ENCODE peak calls at places on chromosomes 7 and 10, in eight cellular contexts. K is GF-D8; R is heart left ventricle; F is T-helper 22 cell; A is activated T-helper 1 cell treated with Interleukin-2 at 50 U/mL for 16 hours; B is CD4-positive, alpha-beta T cell; X is substantia nigra; Z is fibroblast of the conjunctiva. P is an unnamed sample.

GRCh38 chr10:31596765-31597164 is 277.7 kb downstream of the ZEB1 start:
- DNase-seq in X (no peak), B (no peak), Z (no peak), R (no peak), K (no peak), A (no peak), F (no peak), P (no peak)

GRCh38 chr7:117119192-117119924 is 166.1 kb downstream of the ST7 start:
- DNase-seq in Z (peak), R (peak), X (no peak), A (peak), B (peak), K (peak), F (peak), P (peak)

GRCh38 chr7:15309891-15310290 is 251.9 kb downstream of the AGMO start:
- DNase-seq in A (no peak), B (no peak), F (no peak), Z (peak), R (no peak), X (no peak), K (no peak), P (no peak)

GRCh38 chr10:101297901-101298451 is 56.0 kb upstream of the BTRC start:
- DNase-seq in X (no peak), F (peak), Z (peak), A (peak), B (peak), K (no peak), R (peak), P (peak)

GRCh38 chr10:73368238-73368637 is 9.6 kb upstream of the CFAP70 start:
- DNase-seq in X (no peak), A (no peak), F (no peak), R (no peak), Z (no peak), K (no peak), B (no peak), P (no peak)

GRCh38 chr10:128322950-128323349 is 196.7 kb upstream of the MKI67 start:
- DNase-seq in F (no peak), R (no peak), X (no peak), B (no peak), K (no peak), A (no peak), Z (no peak), P (no peak)

GRCh38 chr10:133280391-133281059 is 3.9 kb upstream of the ADAM8 start:
- DNase-seq in A (no peak), Z (no peak), X (no peak), B (no peak), K (no peak), F (no peak), R (no peak), P (no peak)

GRCh38 chr10:68175954-68176353 is 56.0 kb downstream of the ATOH7 start:
- DNase-seq in B (no peak), R (no peak), F (no peak), Z (no peak), X (no peak), A (no peak), K (no peak), P (no peak)

GRCh38 chr10:6173203-6173602 is 29.5 kb upstream of the PFKFB3 start:
- DNase-seq in F (peak), K (no peak), A (peak), B (peak), X (no peak), Z (no peak), R (no peak), P (peak)

GRCh38 chr7:27966219-27966780 is 214.3 kb downstream of the JAZF1 start:
- DNase-seq in A (no peak), R (no peak), X (no peak), Z (no peak), K (peak), F (no peak), B (no peak), P (no peak)

GRCh38 chr10:119025336-119025735 is 4.2 kb upstream of the NANOS1 start:
- DNase-seq in R (peak), Z (peak), A (no peak), B (no peak), K (no peak), F (no peak), X (no peak), P (no peak)

GRCh38 chr10:58362026-58362799 is 23.0 kb upstream of the TFAM start:
- DNase-seq in A (no peak), X (no peak), Z (no peak), F (no peak), K (no peak), B (no peak), R (no peak), P (no peak)

GRCh38 chr10:128484041-128484440 is 357.8 kb upstream of the MKI67 start:
- DNase-seq in F (no peak), Z (no peak), X (no peak), B (no peak), R (no peak), K (no peak), A (no peak), P (no peak)

GRCh38 chr7:98816925-98817710 is 52.7 kb downstream of the TMEM130 start:
- DNase-seq in X (no peak), R (no peak), Z (no peak), F (no peak), A (no peak), B (no peak), K (no peak), P (no peak)

GRCh38 chr7:52537051-52537450 is 498.4 kb upstream of the POM121L12 start:
- DNase-seq in B (no peak), A (no peak), K (no peak), F (no peak), Z (no peak), R (no peak), X (no peak), P (no peak)

GRCh38 chr10:93415693-93416092 is 66.4 kb downstream of the MYOF start:
- DNase-seq in A (no peak), K (no peak), F (no peak), Z (no peak), X (no peak), R (no peak), B (no peak), P (no peak)

GRCh38 chr10:127736915-127737562 is at the start of gene FOXI2:
- DNase-seq in B (no peak), X (no peak), F (no peak), R (peak), A (no peak), Z (no peak), K (no peak), P (no peak)

GRCh38 chr10:70750156-70750703 is 34.9 kb downstream of the TBATA start:
- DNase-seq in X (no peak), K (no peak), A (no peak), F (no peak), B (no peak), Z (no peak), R (no peak), P (no peak)

GRCh38 chr10:34936061-34936460 is 121.0 kb upstream of the PARD3 start:
- DNase-seq in K (no peak), Z (no peak), X (no peak), R (no peak), F (no peak), A (no peak), B (no peak), P (no peak)

GRCh38 chr7:99976626-99977025 is 795 bp upstream of the AZGP1 start:
- DNase-seq in F (no peak), B (no peak), A (no peak), Z (no peak), K (no peak), R (no peak), X (no peak), P (no peak)

GRCh38 chr7:17781491-17782215 is 158.6 kb downstream of the SNX13 start:
- DNase-seq in Z (no peak), F (no peak), R (no peak), X (no peak), A (no peak), K (no peak), B (no peak), P (no peak)

GRCh38 chr10:1399431-1400120 is 337.7 kb downstream of the ADARB2 start:
- DNase-seq in Z (no peak), F (no peak), K (no peak), B (no peak), A (no peak), X (no peak), R (no peak), P (no peak)

GRCh38 chr10:3118621-3119020 is 51.3 kb downstream of the PFKP start:
- DNase-seq in X (no peak), F (no peak), K (no peak), R (no peak), A (no peak), B (no peak), Z (no peak), P (no peak)

GRCh38 chr10:510415-510881 is 179.0 kb downstream of the DIP2C start:
- DNase-seq in F (no peak), K (no peak), A (no peak), X (no peak), R (no peak), Z (no peak), B (no peak), P (no peak)

GRCh38 chr7:25305831-25306230 is 77.5 kb upstream of the NPVF start:
- DNase-seq in B (no peak), Z (no peak), F (no peak), K (no peak), R (no peak), A (no peak), X (no peak), P (no peak)

GRCh38 chr7:105257338-105257737 is 131.4 kb downstream of the SRPK2 start:
- DNase-seq in B (no peak), A (no peak), F (no peak), Z (no peak), K (peak), X (no peak), R (no peak), P (no peak)

GRCh38 chr10:45470098-45471012 is 96.3 kb downstream of the ALOX5 start:
- DNase-seq in Z (peak), B (peak), K (peak), F (peak), X (no peak), R (no peak), A (peak), P (no peak)

GRCh38 chr10:12389154-12389734 is 39.9 kb downstream of the CAMK1D start:
- DNase-seq in A (no peak), X (no peak), K (no peak), Z (no peak), F (no peak), B (no peak), R (peak), P (no peak)

GRCh38 chr10:58266003-58266825 is 1.5 kb downstream of the IPMK start:
- DNase-seq in A (no peak), X (no peak), K (no peak), B (no peak), Z (no peak), F (no peak), R (no peak), P (no peak)

GRCh38 chr10:24503627-24504320 is 219.9 kb downstream of the ARHGAP21 start:
- DNase-seq in X (no peak), K (no peak), F (no peak), Z (peak), B (no peak), A (no peak), R (peak), P (no peak)

GRCh38 chr10:86953747-86954680 is 3.4 kb downstream of the MMRN2 start:
- DNase-seq in K (no peak), B (no peak), R (peak), A (no peak), Z (peak), X (no peak), F (no peak), P (no peak)

GRCh38 chr7:54615-55014 is 137.8 kb upstream of the FAM20C start:
- DNase-seq in Z (no peak), K (no peak), F (no peak), B (no peak), A (no peak), X (no peak), R (peak), P (no peak)

GRCh38 chr10:33116293-33116697 is 158.3 kb upstream of the ITGB1 start:
- DNase-seq in K (no peak), B (no peak), A (no peak), F (no peak), X (no peak), Z (no peak), R (no peak), P (no peak)

P was measured in activated T-helper 9 cell treated with anti-CD3 and anti-CD28 coated beads, Interleukin-2, amount 50 U/mL, for 16 hours.